ENCODE peak calls at places on chromosomes 7 and 10, in eight cellular contexts. H is amniotic stem cell; O is GM04503; V is fibroblast of the aortic adventitia; X is cardiac muscle cell; K is activated CD8-positive, alpha-beta memory T cell treated with anti-CD3 and anti-CD28 coated beads, Interleukin-2, amount 10 ng/mL, durations not matched to agents 7 days and 5 days; L is skeletal muscle cell; F is aorta. Q is an unnamed sample.

GRCh38 chr10:130191380-130191779 is 55.2 kb downstream of the GLRX3 start:
- DNase-seq in H (no peak), O (no peak), V (no peak), X (no peak), K (no peak), L (no peak), F (no peak), Q (no peak)

GRCh38 chr10:86592413-86592812 is 61.9 kb upstream of the OPN4 start:
- DNase-seq in H (no peak), O (no peak), V (no peak), X (no peak), K (no peak), L (no peak), F (no peak), Q (no peak)

GRCh38 chr7:55512635-55513034 is 59.7 kb downstream of the VOPP1 start:
- DNase-seq in H (no peak), O (no peak), V (no peak), X (no peak), K (no peak), L (no peak), F (no peak), Q (no peak)

GRCh38 chr7:105011771-105012502 is 2.1 kb upstream of the KMT2E start:
- DNase-seq in H (no peak), O (no peak), V (no peak), X (no peak), K (peak), L (no peak), F (peak), Q (peak)

GRCh38 chr7:151632750-151633515 is 113.2 kb upstream of the RHEB start:
- DNase-seq in H (no peak), O (no peak), V (no peak), X (peak), K (peak), L (no peak), F (peak), Q (peak)

GRCh38 chr7:2607913-2608899 is 23.6 kb upstream of the TTYH3 start:
- DNase-seq in H (no peak), O (no peak), V (no peak), X (no peak), K (no peak), L (no peak), F (no peak), Q (no peak)

GRCh38 chr10:13614530-13615332 is 28.0 kb downstream of the PRPF18 start:
- DNase-seq in H (peak), O (no peak), V (peak), X (no peak), K (no peak), L (no peak), F (no peak), Q (no peak)

GRCh38 chr10:30813872-30814471 is 184.4 kb upstream of the LYZL2 start:
- DNase-seq in H (no peak), O (no peak), V (peak), X (peak), K (no peak), L (no peak), F (no peak), Q (peak)

GRCh38 chr10:102065561-102066420 is 642 bp downstream of the HPS6 start:
- DNase-seq in H (no peak), O (no peak), V (no peak), X (peak), K (no peak), L (no peak), F (peak), Q (peak)

GRCh38 chr7:128311-129080 is 63.9 kb upstream of the FAM20C start:
- DNase-seq in H (no peak), O (no peak), V (no peak), X (no peak), K (no peak), L (no peak), F (no peak), Q (no peak)

GRCh38 chr10:11165591-11166543 is 148.2 kb downstream of the CELF2 start:
- DNase-seq in H (no peak), O (no peak), V (peak), X (no peak), K (peak), L (no peak), F (peak), Q (peak)

GRCh38 chr7:70728873-70729552 is 402.9 kb upstream of the GALNT17 start:
- DNase-seq in H (no peak), O (no peak), V (peak), X (peak), K (no peak), L (no peak), F (no peak), Q (no peak)

GRCh38 chr7:143372070-143372469 is 9.1 kb upstream of the ZYX start:
- DNase-seq in H (no peak), O (no peak), V (no peak), X (peak), K (peak), L (no peak), F (peak), Q (peak)

GRCh38 chr7:128003179-128003578 is 28.1 kb downstream of the LRRC4 start:
- DNase-seq in H (no peak), O (no peak), V (no peak), X (no peak), K (no peak), L (no peak), F (no peak), Q (no peak)

GRCh38 chr10:119831656-119832055 is 41.0 kb downstream of the MCMBP start:
- DNase-seq in H (no peak), O (no peak), V (no peak), X (no peak), K (no peak), L (no peak), F (no peak), Q (no peak)

GRCh38 chr7:140640060-140640611 is 477 bp downstream of the DENND2A start:
- DNase-seq in H (no peak), O (no peak), V (peak), X (peak), K (no peak), L (no peak), F (peak), Q (peak)

GRCh38 chr10:57844387-57844998 is 423.2 kb downstream of the IPMK start:
- DNase-seq in H (no peak), O (no peak), V (no peak), X (no peak), K (no peak), L (no peak), F (no peak), Q (no peak)

Q was measured in activated CD4-positive, alpha-beta memory T cell treated with anti-CD3 and anti-CD28 coated beads for 36 hours.